ENCODE peak calls at places on chromosome 3, in four cellular contexts. U is WERI-Rb-1, G is NCI-H1105, Y is T-helper 9 cell. S is an unnamed sample.
A peak's percentile ranks its signal among the peaks of the same experiment; 100 is the strongest.

GRCh38 chr3:194485876-194486539 is 794 bp downstream of the ATP13A3 start:
- DNase-seq in U (no peak), Y (peak; percentile 49), G (no peak), S (no peak)

GRCh38 chr3:46400000-46400734 is 6.7 kb downstream of the CCR5AS start:
- DNase-seq in Y (no peak), U (no peak), G (no peak), S (no peak)

GRCh38 chr3:49805884-49806701 is 3.0 kb downstream of the INKA1 start:
- DNase-seq in G (no peak), U (no peak), Y (no peak), S (no peak)

GRCh38 chr3:53420831-53421230 is 73.5 kb upstream of the DCP1A start:
- DNase-seq in G (no peak), U (no peak), Y (no peak), S (no peak)

GRCh38 chr3:115651599-115651998 is 28.3 kb downstream of the GAP43 start:
- DNase-seq in G (no peak), U (no peak), Y (no peak), S (no peak)

GRCh38 chr3:45816544-45816943 is 20.2 kb upstream of the SLC6A20 start:
- DNase-seq in Y (no peak), U (no peak), G (no peak), S (no peak)

GRCh38 chr3:46903341-46904302 is 26.1 kb downstream of the PTH1R start:
- DNase-seq in U (no peak), Y (no peak), G (no peak), S (no peak)

GRCh38 chr3:151501171-151501790 is 40.4 kb upstream of the IGSF10 start:
- DNase-seq in Y (no peak), G (no peak), U (no peak), S (no peak)

GRCh38 chr3:107082527-107082926 is 294.7 kb upstream of the CCDC54 start:
- DNase-seq in U (no peak), G (no peak), Y (no peak), S (no peak)

S was measured in dorsolateral prefrontal cortex.